ENCODE peak calls at places on chromosomes 1 and 21, in seven cellular contexts. N is activated naive CD4-positive, alpha-beta T cell treated with anti-CD3 and anti-CD28 coated beads, Interleukin-2, amount 50 U/mL, for 72 hours; D is astrocyte of the hippocampus; S is substantia nigra; O is NCI-H1105 treated with DMSO at 0.1 percent for 48 hours; X is cardiac muscle cell; H is ovary. G is an unnamed sample.
A peak's percentile ranks its signal among the peaks of the same experiment; 100 is the strongest.

GRCh38 chr1:30523055-30524020 is 200.0 kb downstream of the MATN1 start:
- DNase-seq in D (peak; percentile 46), O (no peak), N (no peak), X (peak; percentile 43), H (no peak), S (no peak), G (peak; percentile 57)

GRCh38 chr1:189211742-189212141 is 1265.9 kb downstream of the BRINP3 start:
- DNase-seq in X (no peak), H (no peak), D (peak; percentile 28), O (no peak), S (no peak), N (no peak), G (no peak)

GRCh38 chr1:203244776-203245175 is 15.3 kb upstream of the CHIT1 start:
- DNase-seq in D (no peak), X (no peak), O (no peak), S (no peak), H (no peak), N (no peak), G (no peak)

GRCh38 chr1:229228522-229228921 is 42.4 kb upstream of the RAB4A start:
- DNase-seq in H (no peak), N (no peak), D (no peak), X (no peak), O (no peak), S (no peak), G (no peak)

GRCh38 chr1:114229368-114229767 is 75.7 kb upstream of the SYT6 start:
- DNase-seq in N (no peak), D (no peak), O (no peak), H (no peak), X (no peak), S (no peak), G (no peak)

GRCh38 chr21:36846624-36847023 is 119.8 kb downstream of the HLCS start:
- DNase-seq in D (peak; percentile 37), O (no peak), S (no peak), X (no peak), H (no peak), N (no peak), G (no peak)

GRCh38 chr21:33313183-33313582 is 11.6 kb upstream of the IFNAR1 start:
- DNase-seq in D (no peak), N (no peak), S (no peak), H (no peak), O (no peak), X (no peak), G (no peak)

GRCh38 chr1:5975133-5975880 is 16.9 kb downstream of the NPHP4 start:
- DNase-seq in D (peak; percentile 86), X (peak; percentile 76), S (peak; percentile 76), N (no peak), O (peak; percentile 48), H (peak; percentile 63), G (no peak)

GRCh38 chr21:42298657-42299056 is 16.6 kb downstream of the TFF3 start:
- DNase-seq in D (no peak), N (no peak), H (no peak), S (no peak), O (no peak), X (no peak), G (peak; percentile 30)

GRCh38 chr1:89125571-89126233 is at the start of gene GBP2:
- DNase-seq in S (no peak), N (peak; percentile 18), D (peak; percentile 71), O (no peak), H (no peak), X (peak; percentile 72), G (no peak)